ENCODE peak calls at places on chromosomes 16 and 17, in six cellular contexts. T, F, C, L, K and G are unnamed samples. For H3K27me3, the result is how much of the 10 kb centered on the place peaks cover.

GRCh38 chr16:86384263-86384649 is 126.1 kb upstream of the FOXF1 start:
- DNase-seq in C (no peak), F (no peak), T (no peak), K (no peak), L (no peak), G (no peak)

GRCh38 chr17:2427215-2427614 is 26.4 kb upstream of the MNT start:
- DNase-seq in C (no peak), T (no peak), L (no peak), K (no peak), F (no peak), G (no peak)

GRCh38 chr17:78148286-78149016 is 2.3 kb downstream of the C17orf99 start:
- DNase-seq in L (no peak), K (no peak), C (no peak), T (no peak), F (no peak), G (no peak)

GRCh38 chr17:7959503-7960253 is 27.7 kb downstream of the CNTROB start:
- DNase-seq in K (no peak), C (no peak), L (peak), T (no peak), F (no peak), G (no peak)

GRCh38 chr16:27293343-27293742 is 20.4 kb upstream of the IL4R start:
- DNase-seq in T (peak), K (no peak), F (no peak), C (no peak), L (no peak), G (no peak)

GRCh38 chr16:3467920-3468319 is 24.4 kb downstream of the NAA60 start:
- DNase-seq in C (no peak), K (no peak), F (no peak), T (no peak), L (no peak), G (no peak)

GRCh38 chr17:63573634-63574033 is 23.4 kb downstream of the DCAF7 start:
- DNase-seq in T (no peak), K (no peak), F (no peak), C (no peak), L (no peak), G (no peak)

GRCh38 chr17:7262192-7263070 is at the start of gene CLDN7:
- DNase-seq in L (peak), C (no peak), F (no peak), K (peak), T (peak), G (no peak)

GRCh38 chr17:34578656-34579016 is 746 bp upstream of the TMEM132E start:
- DNase-seq in K (no peak), T (no peak), L (no peak), F (no peak), C (no peak), G (no peak)

GRCh38 chr17:75542728-75543336 is 17.3 kb downstream of the LLGL2 start:
- DNase-seq in C (no peak), T (no peak), L (no peak), K (no peak), F (no peak), G (no peak)

GRCh38 chr17:12282056-12282455 is 261.4 kb downstream of the MAP2K4 start:
- DNase-seq in K (no peak), L (no peak), T (no peak), F (no peak), C (no peak), G (no peak)

GRCh38 chr16:84891149-84891795 is 71.5 kb downstream of the CRISPLD2 start:
- DNase-seq in T (no peak), C (no peak), L (no peak), F (no peak), K (no peak), G (no peak)

GRCh38 chr17:29722411-29723198 is 99.9 kb upstream of the CORO6 start:
- DNase-seq in C (no peak), K (no peak), T (no peak), F (peak), L (peak), G (peak)

GRCh38 chr17:31458829-31459228 is 67.4 kb downstream of the RAB11FIP4 start:
- DNase-seq in C (no peak), F (no peak), K (no peak), T (no peak), L (no peak), G (no peak)

GRCh38 chr16:74984194-74984669 is 691 bp downstream of the WDR59 start:
- DNase-seq in T (no peak), F (no peak), C (peak), K (no peak), L (no peak), G (peak)

GRCh38 chr17:66564992-66565465 is 262.6 kb downstream of the PRKCA start:
- DNase-seq in T (no peak), K (peak), L (no peak), C (no peak), F (no peak), G (no peak)

GRCh38 chr16:1554826-1555445 is 21.5 kb downstream of the TMEM204 start:
- DNase-seq in L (no peak), F (no peak), K (no peak), T (no peak), C (no peak), G (no peak)

GRCh38 chr17:79983456-79983855 is 52.2 kb downstream of the TBC1D16 start:
- DNase-seq in K (peak), L (no peak), T (peak), F (no peak), C (no peak), G (no peak)

GRCh38 chr17:71441098-71441497 is 679.7 kb upstream of the SOX9 start:
- DNase-seq in T (no peak), F (no peak), K (no peak), L (peak), C (no peak), G (peak)

GRCh38 chr17:4519361-4519788 is 20.7 kb downstream of the SPNS2 start:
- DNase-seq in L (peak), F (peak), K (no peak), C (no peak), T (no peak), G (peak)

GRCh38 chr16:74372369-74372768 is 3.7 kb upstream of the NPIPB15 start:
- DNase-seq in K (no peak), F (no peak), L (no peak), C (no peak), T (no peak), G (no peak)

GRCh38 chr17:72969293-72969692 is 123.2 kb downstream of the SLC39A11 start:
- DNase-seq in L (no peak), C (no peak), T (no peak), K (no peak), F (no peak), G (no peak)

GRCh38 chr17:72971513-72971880 is 121.0 kb downstream of the SLC39A11 start:
- DNase-seq in T (no peak), L (no peak), C (no peak), F (no peak), K (no peak), G (no peak)

GRCh38 chr17:72970794-72971512 is 121.5 kb downstream of the SLC39A11 start:
- DNase-seq in F (no peak), K (no peak), C (no peak), T (no peak), L (no peak), G (no peak)

GRCh38 chr17:72968798-72969197 is 123.7 kb downstream of the SLC39A11 start:
- DNase-seq in F (no peak), L (no peak), C (no peak), T (peak), K (no peak), G (no peak)

GRCh38 chr17:72970246-72970645 is 122.2 kb downstream of the SLC39A11 start:
- DNase-seq in L (no peak), F (no peak), T (no peak), C (no peak), K (no peak), G (no peak)
- H3K27ac ChIP-seq in L (no peak), F (no peak), T (no peak), C (no peak), K (no peak), G (peak)

GRCh38 chr16:54934536-54935410 is 4.1 kb downstream of the IRX5 start:
- DNase-seq in C (no peak), K (peak), T (no peak), L (peak), F (peak), G (no peak)
- H3K27me3 ChIP-seq in C (half or more), K (half or more), T (half or more), L (under half), F (half or more), G (half or more)

GRCh38 chr16:9370071-9370491 is 278.6 kb downstream of the HAPSTR1 start:
- DNase-seq in F (peak), T (no peak), C (no peak), L (no peak), K (no peak), G (no peak)
- H3K27ac ChIP-seq in F (peak), T (no peak), C (no peak), L (no peak), K (no peak), G (no peak)

GRCh38 chr16:4826980-4827379 is 20.1 kb downstream of the GLYR1 start:
- DNase-seq in K (no peak), T (no peak), F (peak), C (no peak), L (no peak), G (peak)
- H3K27me3 ChIP-seq in K (under half), T (under half), F (under half), C (under half), L (under half), G (under half)

DNA sequence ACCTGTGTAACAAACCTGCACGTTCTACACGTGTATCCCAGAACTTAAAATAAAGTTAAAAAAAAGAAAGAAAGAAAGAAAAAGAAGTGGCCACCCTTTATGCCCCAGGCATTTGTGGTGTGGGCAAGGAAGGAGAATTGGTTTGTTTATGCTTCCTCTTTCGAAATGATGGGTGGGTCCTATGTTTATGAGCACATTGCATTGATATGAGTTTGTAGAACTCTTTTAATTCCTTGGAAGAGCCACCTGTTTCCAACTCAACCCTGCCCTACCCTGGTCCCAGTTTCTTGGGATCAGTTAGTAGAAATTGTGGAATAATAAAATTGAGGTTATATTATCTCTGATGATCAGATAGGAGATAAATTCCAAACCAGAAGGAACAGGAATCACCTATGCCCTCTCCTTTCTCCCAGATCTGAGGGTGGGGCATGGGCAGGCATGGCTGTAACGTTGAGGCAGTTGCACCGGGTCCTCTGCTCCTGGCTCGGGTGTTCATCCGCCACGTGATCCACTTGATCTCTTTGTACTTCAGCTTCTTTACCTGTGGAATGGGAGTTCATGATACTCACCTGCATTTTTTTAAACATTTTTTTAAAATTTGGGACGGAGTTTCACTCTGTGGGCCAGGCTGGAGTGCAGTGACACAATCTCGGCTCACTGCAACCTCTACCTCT is 15.9 kb downstream of the CHAD start:
- DNase-seq in K (no peak), F (no peak), T (no peak), C (no peak), L (no peak), G (no peak)
- H3K27ac ChIP-seq in K (no peak), F (no peak), T (no peak), C (no peak), L (no peak), G (no peak)

GRCh38 chr17:46772013-46772878 is 46.2 kb downstream of the WNT3 start:
- DNase-seq in L (no peak), C (no peak), F (no peak), K (peak), T (peak), G (peak)
- H3K27me3 ChIP-seq in L (under half), C (under half), F (under half), K (under half), T (under half), G (under half)

DNA sequence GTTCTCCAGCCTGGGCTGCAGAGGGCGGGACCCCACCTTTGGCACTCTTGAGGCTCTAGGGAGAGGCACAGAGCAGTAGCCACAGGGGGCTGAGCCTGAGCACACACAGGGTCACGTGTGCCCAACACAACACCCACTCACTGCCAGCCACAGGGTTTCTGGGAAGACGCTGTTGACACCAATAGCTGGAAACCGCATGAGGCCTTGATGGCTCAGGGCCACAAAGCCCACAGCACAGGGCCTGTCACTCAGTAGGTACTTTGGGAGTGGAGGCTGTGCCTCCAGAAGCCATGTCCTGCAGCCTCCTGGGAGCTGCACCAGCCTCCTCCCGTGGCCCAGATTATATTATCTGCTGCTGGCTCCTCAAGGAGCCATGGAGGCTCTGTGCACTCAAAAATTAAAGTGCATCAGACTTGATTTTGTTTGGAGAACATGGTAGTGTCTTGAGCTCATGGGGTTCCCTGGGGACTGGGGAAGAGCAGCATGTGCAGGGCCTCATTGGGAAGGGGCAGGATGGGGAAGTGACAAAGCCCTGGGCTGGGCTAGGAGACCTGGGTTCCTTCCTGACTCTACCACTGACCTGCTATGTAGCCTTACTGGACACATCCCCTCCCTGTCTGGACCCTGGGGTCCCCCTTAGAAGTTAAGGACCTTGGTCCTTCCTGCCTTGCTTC is 12.5 kb upstream of the SREBF1 start:
- DNase-seq in F (peak), L (no peak), K (no peak), T (peak), C (peak), G (no peak)
- H3K27ac ChIP-seq in F (peak), L (peak), K (no peak), T (no peak), C (peak), G (peak)

GRCh38 chr17:65104541-65104940 is 32.6 kb upstream of the RGS9 start:
- DNase-seq in L (no peak), K (no peak), F (no peak), T (no peak), C (no peak), G (no peak)
- H3K27me3 ChIP-seq in L (under half), K (under half), F (under half), T (under half), C (under half), G (under half)